ENCODE peak calls at places on chromosomes 5 and 9, in ten cellular contexts. P is B cell; R is MCF 10A; V is psoas muscle; Y is AG08396; N is dermis microvascular lymphatic vessel endothelial cell; U is CD8-positive, alpha-beta T cell; X is activated CD4-positive, alpha-beta T cell treated with anti-CD3 and anti-CD28 coated beads, Interleukin-2, amount 50 U/mL, for 24 hours; E is HEK293T; J is GM06990. H is an unnamed sample.

GRCh38 chr5:125160787-125161502 is 414.5 kb upstream of the ZNF608 start:
- DNase-seq in J (no peak), N (no peak), E (no peak), Y (no peak), U (no peak), R (no peak), X (no peak), V (no peak), P (no peak), H (no peak)

GRCh38 chr9:137459601-137460362 is 648 bp upstream of the NSMF start:
- DNase-seq in R (no peak), E (no peak), J (no peak), P (no peak), N (no peak), U (no peak), V (peak), Y (no peak), X (no peak), H (no peak)

GRCh38 chr9:76677481-76678055 is 86.7 kb upstream of the PCA3 start:
- DNase-seq in R (no peak), N (peak), V (no peak), J (no peak), P (no peak), U (no peak), E (no peak), X (no peak), Y (no peak), H (peak)

GRCh38 chr9:85431396-85432102 is 310.2 kb downstream of the AGTPBP1 start:
- DNase-seq in P (no peak), R (peak), U (no peak), J (no peak), N (peak), V (no peak), Y (no peak), X (no peak), E (no peak), H (no peak)

GRCh38 chr9:101093620-101094019 is 65.1 kb downstream of the PLPPR1 start:
- DNase-seq in R (peak), E (no peak), Y (no peak), N (peak), U (no peak), P (no peak), X (no peak), J (no peak), V (no peak), H (peak)

GRCh38 chr9:89793551-89793950 is 188.7 kb downstream of the GADD45G start:
- DNase-seq in U (no peak), V (peak), P (no peak), E (no peak), J (no peak), X (no peak), Y (no peak), N (no peak), R (no peak), H (no peak)

GRCh38 chr5:176796411-176796810 is 13.9 kb upstream of the UNC5A start:
- DNase-seq in U (no peak), V (no peak), P (no peak), E (no peak), X (no peak), J (no peak), N (no peak), R (peak), Y (no peak), H (peak)

GRCh38 chr5:149358294-149358651 is 427 bp downstream of the PCYOX1L start:
- DNase-seq in N (peak), V (peak), R (no peak), E (no peak), P (peak), X (no peak), U (no peak), J (no peak), Y (no peak), H (no peak)

GRCh38 chr9:109244179-109245132 is 76.4 kb downstream of the EPB41L4B start:
- DNase-seq in U (peak), E (peak), P (peak), X (peak), R (peak), N (peak), V (peak), Y (peak), J (peak), H (peak)

GRCh38 chr9:27460225-27461023 is 63.7 kb upstream of the IFNK start:
- DNase-seq in R (peak), J (peak), U (no peak), E (no peak), P (peak), Y (no peak), N (peak), V (no peak), X (no peak), H (no peak)

GRCh38 chr9:131464354-131465000 is 38.2 kb upstream of the POMT1 start:
- DNase-seq in R (no peak), U (no peak), J (no peak), V (no peak), Y (no peak), N (peak), P (no peak), X (no peak), E (no peak), H (no peak)

GRCh38 chr5:43400082-43400481 is 12.1 kb downstream of the CCL28 start:
- DNase-seq in E (no peak), X (no peak), J (no peak), Y (peak), U (no peak), R (peak), N (peak), P (no peak), V (no peak), H (no peak)

GRCh38 chr9:23229764-23230434 is 596.1 kb downstream of the ELAVL2 start:
- DNase-seq in R (no peak), X (no peak), J (no peak), V (no peak), N (no peak), Y (no peak), U (no peak), E (no peak), P (no peak), H (no peak)

GRCh38 chr9:20524776-20525175 is 97.5 kb downstream of the MLLT3 start:
- DNase-seq in X (no peak), E (peak), U (no peak), Y (no peak), V (no peak), N (no peak), R (peak), J (no peak), P (no peak), H (no peak)

GRCh38 chr5:147576646-147577535 is 67.0 kb upstream of the DPYSL3 start:
- DNase-seq in V (peak), N (peak), P (no peak), U (no peak), X (no peak), E (peak), Y (peak), J (peak), R (peak), H (peak)

GRCh38 chr5:92633821-92634220 is 947.2 kb downstream of the NR2F1-AS1 start:
- DNase-seq in P (no peak), U (no peak), R (no peak), V (no peak), E (no peak), N (no peak), J (no peak), X (no peak), Y (no peak), H (no peak)

GRCh38 chr9:98873535-98874432 is 66.3 kb downstream of the GALNT12 start:
- DNase-seq in N (no peak), Y (peak), R (peak), U (no peak), E (no peak), X (no peak), J (no peak), V (peak), P (no peak), H (peak)

GRCh38 chr5:137960141-137960540 is 70.9 kb downstream of the PKD2L2 start:
- DNase-seq in P (no peak), J (no peak), N (no peak), V (no peak), X (no peak), R (no peak), U (no peak), E (no peak), Y (no peak), H (no peak)

H was measured in H54.